ENCODE peak calls at places on chromosomes 5 and 9, in five cellular contexts. I is sigmoid colon, X is GM23248, P is upper lobe of right lung, L is right cardiac atrium. Q is an unnamed sample. For H3K4me1, the result is how much of the 10 kb centered on the place peaks cover.

GRCh38 chr5:97657239-97657638 is 474.2 kb upstream of the RIOK2 start:
- DNase-seq in I (no peak), X (peak), P (no peak), L (no peak), Q (no peak)

GRCh38 chr9:109652971-109653370 is 127.0 kb upstream of the PALM2AKAP2 start:
- DNase-seq in I (no peak), X (peak), P (no peak), L (no peak), Q (peak)

GRCh38 chr9:42388146-42388690 is 204.8 kb downstream of the SPATA31A6 start:
- DNase-seq in I (no peak), X (no peak), P (no peak), L (peak), Q (peak)

GRCh38 chr9:129549684-129550083 is 71.2 kb downstream of the C9orf50 start:
- DNase-seq in I (peak), X (peak), P (no peak), L (peak), Q (peak)

GRCh38 chr9:4861145-4861544 is 68.4 kb downstream of the RCL1 start:
- DNase-seq in I (no peak), X (no peak), P (no peak), L (no peak), Q (no peak)

GRCh38 chr9:114108016-114108833 is 9.1 kb upstream of the KIF12 start:
- DNase-seq in I (peak), X (peak), P (peak), L (peak), Q (peak)

GRCh38 chr9:2872307-2872940 is 28.5 kb upstream of the PUM3 start:
- DNase-seq in I (no peak), X (peak), P (no peak), L (no peak), Q (peak)

GRCh38 chr5:132190161-132190817 is 37.4 kb downstream of the P4HA2 start:
- DNase-seq in I (no peak), X (peak), P (no peak), L (no peak), Q (peak)

GRCh38 chr5:12272389-12272788 is 368.1 kb upstream of the CTNND2 start:
- DNase-seq in I (no peak), X (no peak), P (no peak), L (no peak), Q (peak)

GRCh38 chr5:71932649-71933338 is 174.5 kb upstream of the MAP1B start:
- DNase-seq in I (no peak), X (peak), P (no peak), L (peak), Q (peak)

GRCh38 chr9:107706706-107707105 is 217.1 kb upstream of the KLF4 start:
- DNase-seq in I (no peak), X (no peak), P (no peak), L (no peak), Q (no peak)

GRCh38 chr5:62593331-62593730 is 14.7 kb downstream of the LRRC70 start:
- DNase-seq in I (no peak), X (peak), P (no peak), L (no peak), Q (no peak)

GRCh38 chr5:134003064-134003956 is 1.5 kb downstream of the VDAC1 start:
- DNase-seq in I (no peak), X (peak), P (peak), L (no peak), Q (no peak)

GRCh38 chr5:42807722-42808447 is 3.8 kb downstream of the SELENOP start:
- DNase-seq in I (no peak), X (no peak), P (no peak), L (no peak), Q (peak)
- H3K4me1 ChIP-seq in I (under half), X (under half), P (under half), L (under half), Q (under half)

GRCh38 chr5:91007251-91007650 is 375.9 kb downstream of the ARRDC3 start:
- DNase-seq in I (no peak), X (no peak), P (no peak), L (no peak), Q (no peak)

GRCh38 chr5:91007780-91008402 is 375.2 kb downstream of the ARRDC3 start:
- DNase-seq in I (no peak), X (no peak), P (no peak), L (no peak), Q (no peak)

GRCh38 chr5:91006708-91007107 is 376.4 kb downstream of the ARRDC3 start:
- DNase-seq in I (no peak), X (no peak), P (no peak), L (no peak), Q (no peak)

GRCh38 chr5:91011029-91011428 is 372.1 kb downstream of the ARRDC3 start:
- DNase-seq in I (no peak), X (no peak), P (no peak), L (no peak), Q (no peak)

GRCh38 chr5:91010090-91010489 is 373.0 kb downstream of the ARRDC3 start:
- DNase-seq in I (no peak), X (no peak), P (no peak), L (no peak), Q (no peak)
- H3K4me1 ChIP-seq in I (under half), X (under half), P (under half), L (under half), Q (under half)

GRCh38 chr9:96417051-96417586 is 1.1 kb downstream of the ZNF367 start:
- DNase-seq in I (peak), X (peak), P (peak), L (peak), Q (peak)

GRCh38 chr9:96419691-96419969 is 1.5 kb upstream of the ZNF367 start:
- DNase-seq in I (no peak), X (peak), P (no peak), L (no peak), Q (no peak)

GRCh38 chr9:96418920-96419690 is 935 bp upstream of the ZNF367 start:
- DNase-seq in I (peak), X (peak), P (peak), L (peak), Q (peak)

GRCh38 chr9:96418074-96418919 is at the start of gene ZNF367:
- DNase-seq in I (peak), X (peak), P (peak), L (peak), Q (peak)

DNA sequence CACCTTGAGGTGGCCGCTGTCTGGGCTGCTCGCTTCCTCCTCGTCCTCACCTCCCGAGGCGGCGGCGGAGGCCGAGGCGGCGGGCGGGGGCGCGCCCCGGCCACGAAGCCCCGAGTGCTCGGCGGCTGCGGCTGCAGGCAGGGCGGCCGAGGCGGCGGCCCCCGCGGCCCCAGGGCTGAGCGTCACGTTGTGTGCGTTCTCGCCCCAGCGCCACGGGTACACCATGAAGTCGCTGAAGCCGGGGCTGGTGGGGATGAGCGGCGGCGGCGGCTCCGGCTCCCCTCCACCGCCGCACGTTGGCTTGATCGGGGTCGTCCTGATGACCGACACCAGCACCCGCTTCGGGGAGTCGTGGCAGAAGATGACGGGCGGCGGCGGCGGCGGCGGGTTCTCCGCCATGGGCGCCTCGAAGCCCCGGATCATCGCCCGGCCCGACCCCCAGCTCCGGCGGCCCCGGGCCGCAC is 528 bp downstream of the ZNF367 start:
- DNase-seq in I (peak), X (peak), P (peak), L (peak), Q (no peak)
- H3K4me1 ChIP-seq in I (under half), X (under half), P (under half), L (under half), Q (under half)

DNA sequence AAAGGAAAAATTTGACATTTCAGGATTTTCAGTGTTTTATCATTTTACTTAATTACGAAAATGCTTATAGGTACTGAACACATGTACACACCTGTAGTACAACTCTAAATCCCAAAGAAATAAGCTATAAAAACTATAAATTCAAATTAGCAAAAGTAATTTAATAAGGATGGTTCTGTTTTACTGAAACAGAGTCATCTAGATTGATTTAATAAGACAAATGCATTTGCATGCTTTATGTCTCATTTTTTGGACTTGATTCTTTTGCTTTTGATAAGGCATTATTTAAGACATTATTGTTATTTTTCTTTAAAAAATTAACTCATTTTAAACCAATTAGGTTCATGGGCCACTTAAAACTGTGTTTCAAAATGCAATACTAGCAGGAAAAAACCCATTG is 201.2 kb downstream of the PIK3R1 start:
- DNase-seq in I (no peak), X (no peak), P (no peak), L (no peak), Q (no peak)
- H3K4me1 ChIP-seq in I (under half), X (under half), P (under half), L (under half), Q (under half)

GRCh38 chr5:172894767-172895166 is 60.7 kb downstream of the ERGIC1 start:
- DNase-seq in I (no peak), X (no peak), P (no peak), L (no peak), Q (no peak)
- H3K4me1 ChIP-seq in I (half or more), X (under half), P (under half), L (under half), Q (under half)

DNA sequence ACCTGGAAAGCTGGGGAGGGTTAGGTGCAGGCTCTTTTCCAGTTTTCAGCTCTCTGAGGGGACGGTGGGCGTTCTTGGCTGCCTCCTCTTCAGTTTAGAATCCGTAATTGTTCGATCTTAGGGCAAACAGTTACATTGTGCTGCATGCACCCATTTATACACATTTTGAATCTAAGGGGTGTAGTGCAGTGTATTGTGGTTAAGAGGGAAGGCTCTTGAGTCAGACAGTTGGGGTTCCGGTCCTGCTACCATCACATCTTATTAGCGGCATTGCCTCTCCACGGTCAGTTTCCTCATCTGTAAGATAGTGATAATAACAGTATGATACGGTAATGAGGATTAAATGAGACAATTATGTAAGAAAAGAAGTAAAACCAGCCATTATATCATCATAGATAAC is 625 bp downstream of the EXOSC2 start:
- DNase-seq in I (no peak), X (peak), P (no peak), L (no peak), Q (peak)
- H3K4me1 ChIP-seq in I (under half), X (under half), P (under half), L (under half), Q (under half)

DNA sequence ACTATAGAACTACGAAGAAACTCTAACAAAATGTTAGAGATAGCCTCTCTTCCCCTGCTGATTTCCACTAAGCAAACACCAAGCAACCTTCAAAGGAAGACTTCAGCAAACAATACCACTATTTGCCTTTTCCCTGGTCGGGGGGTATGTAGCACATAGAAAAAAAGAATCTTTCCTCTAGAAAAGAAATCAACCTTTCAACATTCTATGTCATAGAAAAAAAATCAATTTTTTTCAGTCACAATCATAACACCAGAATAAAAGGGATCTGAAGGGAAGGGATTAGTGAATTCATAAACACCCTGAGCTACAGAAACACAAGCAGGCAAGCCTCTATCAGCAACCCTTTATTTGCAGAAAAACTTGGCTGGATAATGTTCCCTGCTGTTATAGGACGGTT is 15.3 kb downstream of the ABCA1 start:
- DNase-seq in I (no peak), X (no peak), P (no peak), L (no peak), Q (peak)
- H3K4me1 ChIP-seq in I (half or more), X (under half), P (under half), L (under half), Q (under half)

DNA sequence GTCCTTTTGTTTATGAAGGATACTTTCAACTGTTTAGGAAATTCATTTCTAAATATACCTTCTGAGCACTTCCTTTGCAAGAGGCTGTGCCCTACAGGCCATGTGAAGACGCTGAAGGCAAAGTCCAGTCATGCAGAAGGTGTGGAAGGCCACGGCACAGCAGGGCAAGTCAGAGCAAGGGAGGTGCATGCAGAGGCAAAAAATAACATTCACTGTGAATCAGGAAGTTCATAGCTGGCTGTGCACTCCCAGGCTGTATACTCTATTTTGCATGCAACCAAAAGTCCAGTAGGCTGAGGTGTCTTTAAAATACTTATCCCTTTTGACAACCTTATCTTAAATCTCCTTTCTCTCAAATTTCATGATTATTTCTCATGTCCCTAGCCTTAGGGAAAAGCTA is 50.3 kb downstream of the GNAQ start:
- DNase-seq in I (no peak), X (peak), P (no peak), L (no peak), Q (no peak)
- H3K4me1 ChIP-seq in I (half or more), X (under half), P (half or more), L (under half), Q (under half)

GRCh38 chr9:137030528-137030927 is 1.4 kb downstream of the FUT7 start:
- DNase-seq in I (no peak), X (no peak), P (peak), L (no peak), Q (no peak)
- H3K4me1 ChIP-seq in I (under half), X (under half), P (under half), L (under half), Q (under half)

GRCh38 chr9:137590469-137591383 is at the start of gene ZMYND19:
- DNase-seq in I (peak), X (peak), P (peak), L (peak), Q (peak)
- H3K4me1 ChIP-seq in I (under half), X (under half), P (under half), L (under half), Q (under half)